ENCODE peak calls at places on chromosomes 6 and 20, in nine cellular contexts. U is mucosa of descending colon, F is cardiac muscle cell, G is SK-N-SH, J is left ventricle myocardium inferior, A is pancreas, T is heart left ventricle, P is colonic mucosa, Z is testis. Y is an unnamed sample.

GRCh38 chr20:4617019-4617418 is 104.7 kb upstream of the PRND start:
- DNase-seq in A (no peak), P (no peak), U (no peak), F (no peak), Z (no peak), J (no peak), G (no peak), T (no peak), Y (no peak)

GRCh38 chr6:98014791-98015201 is 731.8 kb upstream of the MMS22L start:
- DNase-seq in U (no peak), A (no peak), P (no peak), T (no peak), J (no peak), F (no peak), G (peak; percentile 28), Z (no peak), Y (no peak)

GRCh38 chr6:36267731-36268477 is 2.0 kb upstream of the PNPLA1 start:
- DNase-seq in Z (no peak), G (no peak), A (no peak), T (no peak), J (no peak), P (no peak), F (no peak), U (no peak), Y (no peak)

GRCh38 chr20:36351937-36352336 is 45.8 kb downstream of the DLGAP4 start:
- DNase-seq in T (no peak), A (no peak), P (no peak), Z (no peak), G (no peak), U (no peak), F (no peak), J (no peak), Y (no peak)

GRCh38 chr20:25408890-25409289 is 1.4 kb downstream of the GINS1 start:
- DNase-seq in F (no peak), P (no peak), U (no peak), T (no peak), J (no peak), A (no peak), G (no peak), Z (no peak), Y (no peak)

GRCh38 chr6:39260451-39260850 is 31.2 kb upstream of the KCNK5 start:
- DNase-seq in T (no peak), G (no peak), J (no peak), U (no peak), Z (no peak), F (no peak), A (no peak), P (no peak), Y (no peak)

GRCh38 chr6:137237413-137238170 is 18.4 kb upstream of the IFNGR1 start:
- DNase-seq in A (no peak), Z (no peak), P (peak; percentile 34), F (peak; percentile 71), T (no peak), G (no peak), U (no peak), J (no peak), Y (peak; percentile 59)

GRCh38 chr20:21265457-21266190 is 37.5 kb upstream of the XRN2 start:
- DNase-seq in G (no peak), P (no peak), T (no peak), Z (no peak), F (no peak), U (no peak), A (no peak), J (no peak), Y (no peak)

GRCh38 chr6:167572841-167573271 is 248.0 kb downstream of the TTLL2 start:
- DNase-seq in T (no peak), A (no peak), U (no peak), F (peak; percentile 41), G (no peak), Z (peak; percentile 22), J (no peak), P (peak; percentile 14), Y (no peak)

GRCh38 chr20:25031241-25031640 is 26.7 kb downstream of the ACSS1 start:
- DNase-seq in U (no peak), G (no peak), T (no peak), A (no peak), Z (no peak), J (no peak), P (no peak), F (no peak), Y (no peak)

GRCh38 chr6:111871207-111871606 is 2.0 kb downstream of the FYN start:
- DNase-seq in F (no peak), J (no peak), Z (no peak), A (no peak), U (no peak), G (no peak), T (no peak), P (no peak), Y (no peak)

GRCh38 chr6:79672631-79673065 is 41.5 kb downstream of the SH3BGRL2 start:
- DNase-seq in Z (no peak), J (no peak), A (no peak), U (no peak), T (no peak), P (no peak), G (peak; percentile 12), F (peak; percentile 41), Y (no peak)

GRCh38 chr6:123810948-123811347 is 7.3 kb downstream of the NKAIN2 start:
- DNase-seq in T (no peak), P (no peak), J (no peak), Z (no peak), G (no peak), U (no peak), A (no peak), F (no peak), Y (no peak)

DNA sequence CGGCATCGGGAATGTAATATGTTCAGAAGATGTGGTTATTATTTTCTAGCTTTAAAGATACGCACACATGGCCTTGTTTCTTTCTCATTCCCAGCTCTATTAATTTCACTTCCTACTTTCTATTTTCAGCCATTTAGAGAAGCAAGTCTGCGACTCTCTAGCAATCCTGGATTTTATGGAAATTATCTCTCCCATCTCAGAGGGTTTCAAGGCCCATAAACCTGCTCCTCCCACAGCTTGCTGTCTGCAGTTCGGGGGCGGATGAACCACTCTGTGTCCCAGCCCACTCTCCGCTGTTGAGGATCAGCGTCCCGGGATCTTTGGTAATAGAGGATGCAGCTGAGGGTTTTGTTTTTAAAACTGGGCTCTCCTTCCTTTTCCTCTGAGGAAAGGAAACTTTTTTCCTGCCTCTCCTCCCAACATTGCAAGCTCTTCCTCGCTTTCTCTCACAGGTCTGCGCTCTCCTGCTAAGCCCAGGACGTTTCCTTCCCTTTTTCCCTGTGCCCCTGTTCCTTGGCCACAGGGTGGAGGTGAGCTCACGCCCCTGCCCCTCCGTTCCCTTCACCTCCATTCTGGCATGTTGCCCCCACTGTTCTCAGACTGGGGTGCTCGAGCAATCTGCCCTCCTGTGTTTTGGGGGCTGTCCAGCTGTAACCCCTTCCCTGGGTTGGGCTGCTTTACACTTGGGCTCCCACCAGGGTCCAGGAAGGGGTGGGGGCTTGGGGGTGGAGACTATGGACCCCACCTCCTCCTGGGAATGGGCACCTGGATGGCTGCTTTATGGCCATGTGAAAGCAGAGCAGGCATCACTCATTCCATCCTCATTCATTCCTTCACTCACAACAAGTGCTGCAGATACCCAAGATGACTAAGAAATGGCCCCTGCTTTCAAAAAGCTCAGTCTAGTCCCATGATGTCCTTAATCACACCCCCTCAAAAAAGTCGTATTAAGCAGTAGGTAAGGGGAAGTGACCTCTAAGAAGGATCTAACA is 54.9 kb downstream of the ZBTB9 start:
- DNase-seq in T (no peak), Z (no peak), G (no peak), U (no peak), F (no peak), J (no peak), P (no peak), A (no peak), Y (no peak)
- TF ChIP-seq CTCF in T (no peak), Z (no peak), G (no peak), U (no peak), F (no peak), J (no peak), P (no peak), A (no peak), Y (no peak)

GRCh38 chr20:46936415-46937139 is 41.9 kb downstream of the EYA2 start:
- DNase-seq in P (no peak), G (no peak), J (no peak), F (no peak), U (no peak), A (no peak), Z (no peak), T (no peak), Y (no peak)
- H3K4me3 ChIP-seq in P (no peak overlapping the region), G (no peak overlapping the region), J (no peak overlapping the region), F (no peak overlapping the region), U (no peak overlapping the region), A (no peak overlapping the region), Z (no peak overlapping the region), T (no peak overlapping the region), Y (no peak overlapping the region)

DNA sequence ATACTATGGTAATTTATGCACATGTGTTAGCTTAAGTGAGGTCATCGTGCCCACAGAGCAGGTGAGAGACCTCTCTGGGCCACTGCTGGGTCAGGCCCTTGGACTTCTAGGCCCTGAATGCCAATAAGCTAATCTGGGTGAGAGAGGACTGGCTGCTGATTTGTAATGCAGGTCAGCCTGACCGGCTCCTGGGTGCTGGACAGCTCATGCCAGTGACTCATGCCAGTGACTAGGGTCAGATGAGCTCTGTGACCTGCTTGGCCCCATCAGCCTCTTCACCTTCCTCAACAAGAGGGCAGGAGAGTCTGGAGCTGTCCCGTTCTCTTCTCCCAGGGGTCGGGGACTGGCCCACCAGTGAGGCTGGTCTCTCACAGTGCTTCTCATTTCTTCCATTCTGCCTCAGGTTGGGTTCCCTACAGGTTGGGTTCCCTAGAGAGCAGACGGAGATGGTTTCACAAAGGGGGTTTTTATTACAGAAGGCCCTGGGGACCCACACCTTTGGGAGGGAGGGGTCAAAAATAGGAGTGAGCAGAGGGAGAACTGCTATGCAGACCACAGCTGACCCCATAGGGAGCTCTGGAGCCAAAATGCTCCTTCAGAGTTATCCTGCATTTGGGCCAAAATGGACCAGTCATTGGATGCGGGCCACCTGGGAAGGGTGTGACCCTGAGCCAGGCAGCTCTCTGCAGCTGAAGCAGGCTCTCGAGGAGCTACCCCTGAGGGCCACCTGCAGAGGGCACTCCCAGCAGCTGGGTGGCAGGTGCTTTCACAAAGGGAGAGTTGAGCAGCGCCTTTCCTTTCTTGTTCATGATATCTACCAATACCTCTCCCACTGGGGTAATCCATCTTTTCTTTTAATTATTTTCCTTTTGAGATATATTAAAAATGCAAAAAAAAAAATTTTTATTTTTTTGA is 2.2 kb upstream of the OXT start:
- DNase-seq in P (no peak), U (peak; percentile 51), G (no peak), F (no peak), A (no peak), T (no peak), Z (no peak), J (no peak), Y (no peak)
- TF ChIP-seq CTCF in P (no peak), U (peak; percentile 12), G (no peak), F (no peak), A (no peak), T (no peak), Z (no peak), J (peak; percentile 42), Y (no peak)

DNA sequence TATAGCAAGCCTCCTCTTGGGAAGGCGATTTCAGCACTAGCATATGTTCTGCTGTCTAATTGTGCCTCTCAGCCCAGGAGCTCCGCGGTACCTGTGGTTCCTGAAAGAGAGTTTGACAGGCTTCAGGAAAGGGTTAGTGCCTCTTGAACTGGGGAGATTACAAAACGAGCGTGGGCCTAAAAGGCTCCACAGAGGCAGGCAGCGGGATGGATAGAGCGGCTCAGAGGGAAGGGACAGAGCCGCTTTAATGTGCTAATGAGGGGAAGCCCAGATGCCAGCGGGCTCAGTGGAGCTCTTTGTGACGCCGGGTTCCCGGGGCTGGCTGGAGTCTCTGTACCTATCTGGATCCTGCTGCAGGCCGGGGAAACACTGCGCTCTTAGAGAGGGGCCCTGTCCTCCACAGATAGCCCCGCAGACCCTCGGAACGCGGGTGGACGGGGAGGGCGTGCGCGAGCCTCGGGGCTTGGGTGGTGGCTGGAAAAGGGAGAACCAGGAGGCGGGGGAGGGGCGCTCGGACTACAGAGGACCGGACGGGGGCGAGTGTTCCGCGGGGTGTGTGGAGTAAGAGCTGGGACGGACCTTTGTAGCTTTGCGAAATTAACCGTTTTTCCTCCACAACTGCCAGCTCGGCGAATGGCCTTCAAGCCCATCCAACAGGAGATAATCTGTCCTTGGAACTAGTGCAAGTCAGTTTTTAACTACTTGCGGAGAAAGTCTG is 12.9 kb downstream of the SLC35F1 start:
- DNase-seq in F (no peak), P (no peak), A (no peak), Z (peak; percentile 45), G (peak; percentile 17), T (peak; percentile 35), U (peak; percentile 19), J (no peak), Y (no peak)
- H3K4me3 ChIP-seq in F (peak overlapping the region; percentile 30), P (no peak overlapping the region), A (peak overlapping the region; percentile 7), Z (peak overlapping the region; percentile 41), G (peak overlapping the region; percentile 37), T (peak overlapping the region; percentile 43), U (no peak overlapping the region), J (peak overlapping the region; percentile 58), Y (no peak overlapping the region)

Y was measured in AG04450.